ENCODE peak calls at places on chromosomes 13 and 19, in four cellular contexts. One of them, this sample, is unnamed.

GRCh38 chr19:3544054-3544376 is 5.0 kb downstream of the TEKTIP1 start:
- DNase-seq in hypothalamus: no peak
- DNase-seq in pancreas: peak; percentile 33
- DNase-seq in head of caudate nucleus: no peak
- DNase-seq in this sample: no peak

GRCh38 chr13:109698779-109699178 is 87.6 kb downstream of the IRS2 start:
- DNase-seq in hypothalamus: no peak
- DNase-seq in pancreas: no peak
- DNase-seq in head of caudate nucleus: no peak
- DNase-seq in this sample: no peak

GRCh38 chr19:44626067-44626624 is 12.8 kb downstream of the IGSF23 start:
- DNase-seq in hypothalamus: no peak
- DNase-seq in pancreas: peak; percentile 69
- DNase-seq in head of caudate nucleus: no peak
- DNase-seq in this sample: no peak

GRCh38 chr13:95258619-95259194 is 42.5 kb downstream of the ABCC4 start:
- DNase-seq in hypothalamus: no peak
- DNase-seq in pancreas: peak; percentile 40
- DNase-seq in head of caudate nucleus: no peak
- DNase-seq in this sample: no peak

GRCh38 chr19:30338878-30339623 is 33.1 kb upstream of the ZNF536 start:
- DNase-seq in hypothalamus: no peak
- DNase-seq in pancreas: no peak
- DNase-seq in head of caudate nucleus: no peak
- DNase-seq in this sample: no peak

GRCh38 chr19:10508707-10509106 is 5.6 kb upstream of the KEAP1 start:
- DNase-seq in hypothalamus: no peak
- DNase-seq in pancreas: no peak
- DNase-seq in head of caudate nucleus: no peak
- DNase-seq in this sample: no peak

GRCh38 chr19:52635786-52636570 is 2.2 kb downstream of the ZNF83 start:
- DNase-seq in hypothalamus: no peak
- DNase-seq in pancreas: no peak
- DNase-seq in head of caudate nucleus: no peak
- DNase-seq in this sample: no peak

GRCh38 chr13:64817721-64818120 is 2412.4 kb downstream of the PCDH9 start:
- DNase-seq in hypothalamus: no peak
- DNase-seq in pancreas: no peak
- DNase-seq in head of caudate nucleus: no peak
- DNase-seq in this sample: no peak

GRCh38 chr19:49988007-49988406 is 27.0 kb upstream of the SIGLEC11 start:
- DNase-seq in hypothalamus: no peak
- DNase-seq in pancreas: no peak
- DNase-seq in head of caudate nucleus: no peak
- DNase-seq in this sample: no peak

GRCh38 chr19:19224852-19225494 is 13.2 kb downstream of the NCAN start:
- DNase-seq in hypothalamus: no peak
- DNase-seq in pancreas: peak; percentile 74
- DNase-seq in head of caudate nucleus: no peak
- DNase-seq in this sample: no peak

GRCh38 chr19:52170304-52170703 is 1.1 kb downstream of the ZNF836 start:
- DNase-seq in hypothalamus: no peak
- DNase-seq in pancreas: no peak
- DNase-seq in head of caudate nucleus: no peak
- DNase-seq in this sample: no peak

GRCh38 chr19:1016647-1017114 is 4.2 kb downstream of the TMEM259 start:
- DNase-seq in hypothalamus: no peak
- DNase-seq in pancreas: peak; percentile 42
- DNase-seq in head of caudate nucleus: no peak
- DNase-seq in this sample: no peak

GRCh38 chr19:16363133-16363851 is 38.7 kb downstream of the KLF2 start:
- DNase-seq in hypothalamus: no peak
- DNase-seq in pancreas: peak; percentile 93
- DNase-seq in head of caudate nucleus: no peak
- DNase-seq in this sample: no peak